ENCODE peak calls at places on chromosomes 1 and 21, in five cellular contexts. J, Y, D, U and M are unnamed samples.

GRCh38 chr1:53195913-53196484 is 625 bp upstream of the CPT2 start:
- DNase-seq in U (no peak), J (no peak), Y (no peak), D (no peak), M (no peak)

GRCh38 chr1:54570161-54570560 is 22.1 kb downstream of the ACOT11 start:
- DNase-seq in Y (no peak), J (no peak), U (no peak), D (no peak), M (no peak)

GRCh38 chr1:207672525-207673130 is 27.7 kb downstream of the CR1L start:
- DNase-seq in D (peak), J (no peak), U (no peak), Y (no peak), M (no peak)

GRCh38 chr1:227764019-227764391 is 28.8 kb downstream of the SNAP47 start:
- DNase-seq in Y (no peak), U (no peak), J (no peak), D (no peak), M (no peak)

GRCh38 chr1:1755426-1755825 is 22.8 kb downstream of the NADK start:
- DNase-seq in Y (no peak), D (peak), U (peak), J (peak), M (no peak)

GRCh38 chr1:188043536-188044245 is 1214.9 kb downstream of the PLA2G4A start:
- DNase-seq in Y (no peak), U (no peak), D (no peak), J (no peak), M (no peak)

GRCh38 chr1:85148524-85149250 is 52.1 kb downstream of the SYDE2 start:
- DNase-seq in D (no peak), Y (no peak), J (peak), U (no peak), M (no peak)

GRCh38 chr1:106676021-106676420 is 380.5 kb upstream of the PRMT6 start:
- DNase-seq in J (no peak), U (no peak), Y (no peak), D (no peak), M (no peak)

GRCh38 chr1:117541585-117541984 is 64.3 kb upstream of the TENT5C start:
- DNase-seq in Y (no peak), U (no peak), J (no peak), D (no peak), M (no peak)

GRCh38 chr1:7584157-7584556 is 186.9 kb upstream of the VAMP3 start:
- DNase-seq in D (no peak), U (no peak), J (no peak), Y (no peak), M (no peak)

GRCh38 chr21:45310446-45310845 is 22.8 kb upstream of the POFUT2 start:
- DNase-seq in J (no peak), Y (no peak), D (peak), U (peak), M (no peak)

GRCh38 chr1:9071554-9072235 is 2.3 kb upstream of the SLC2A5 start:
- DNase-seq in J (no peak), Y (no peak), D (no peak), U (peak), M (no peak)

GRCh38 chr1:109197163-109198042 is 16.3 kb upstream of the SARS1 start:
- DNase-seq in J (no peak), D (peak), Y (no peak), U (no peak), M (no peak)

GRCh38 chr1:36096500-36097412 is 8.1 kb downstream of the ADPRS start:
- DNase-seq in J (no peak), Y (no peak), U (no peak), D (peak), M (no peak)

GRCh38 chr1:74480068-74480467 is 32.3 kb downstream of the LRRC53 start:
- DNase-seq in D (no peak), J (no peak), Y (no peak), U (no peak), M (no peak)

GRCh38 chr1:235107368-235108184 is 21.1 kb downstream of the TOMM20 start:
- DNase-seq in Y (no peak), J (no peak), U (no peak), D (no peak), M (no peak)
- TF ChIP-seq POLR2A in Y (no peak), J (no peak), U (no peak), D (no peak), M (no peak)

GRCh38 chr1:181062800-181063428 is 25.6 kb upstream of the IER5 start:
- DNase-seq in U (no peak), D (no peak), Y (peak), J (no peak), M (no peak)
- TF ChIP-seq POLR2A in U (no peak), D (no peak), Y (no peak), J (no peak), M (no peak)

GRCh38 chr1:169485427-169486280 is at the start of gene SLC19A2:
- DNase-seq in Y (peak), U (peak), D (peak), J (peak), M (peak)
- TF ChIP-seq POLR2A in Y (peak), U (no peak), D (peak), J (peak), M (peak)

DNA sequence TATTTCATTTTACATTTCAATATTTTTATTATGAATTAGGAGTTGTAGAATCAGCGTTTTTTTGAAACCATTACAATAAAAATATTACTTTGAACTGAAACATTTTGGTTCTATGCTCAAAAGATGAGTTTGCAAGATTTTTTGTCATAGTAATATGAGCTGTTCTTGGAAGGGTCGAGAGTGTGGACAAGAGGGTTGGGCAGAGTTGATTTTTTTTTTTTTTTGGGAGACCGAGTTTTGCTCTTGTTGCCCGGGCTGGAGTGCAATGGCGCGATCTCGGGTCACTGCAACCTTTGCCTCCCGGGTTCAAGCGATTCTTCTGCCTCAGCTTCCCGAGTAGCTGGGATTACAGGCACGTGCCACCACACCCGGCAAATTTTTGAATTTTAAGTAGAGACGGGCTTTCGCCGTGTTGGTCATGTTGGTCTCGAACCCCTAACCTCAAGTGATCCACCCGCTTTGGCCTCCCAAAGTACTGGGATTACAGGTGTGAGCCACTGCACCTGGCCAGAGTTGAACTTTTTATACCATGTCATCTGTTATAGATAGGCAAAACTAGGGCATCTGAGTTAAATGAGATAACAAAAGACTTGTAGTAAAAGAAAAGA is 3.3 kb downstream of the CACYBP start:
- DNase-seq in U (no peak), J (no peak), Y (no peak), D (no peak), M (no peak)
- TF ChIP-seq POLR2A in U (no peak), J (no peak), Y (no peak), D (no peak), M (no peak)

GRCh38 chr1:75795703-75796193 is 934 bp upstream of the MSH4 start:
- DNase-seq in U (no peak), D (no peak), Y (no peak), J (no peak), M (no peak)

GRCh38 chr1:75797273-75797588 is 549 bp downstream of the MSH4 start:
- DNase-seq in Y (no peak), D (no peak), J (no peak), U (no peak), M (no peak)

GRCh38 chr1:75797606-75798216 is 1.0 kb downstream of the MSH4 start:
- DNase-seq in Y (no peak), J (no peak), D (no peak), U (peak), M (no peak)

GRCh38 chr1:75794382-75794781 is 2.3 kb upstream of the MSH4 start:
- DNase-seq in U (no peak), J (no peak), Y (no peak), D (no peak), M (no peak)

GRCh38 chr1:75796376-75797272 is at the start of gene MSH4:
- DNase-seq in J (no peak), D (no peak), U (peak), Y (no peak), M (no peak)
- TF ChIP-seq POLR2A in J (no peak), D (no peak), U (no peak), Y (no peak), M (no peak)